ENCODE peak calls at places on chromosome 10, in four cellular contexts. A is fibroblast of pulmonary artery, H is right atrium auricular region, R is OCI-LY7. W is an unnamed sample.

GRCh38 chr10:26216949-26217395 is 398 bp downstream of the GAD2 start:
- DNase-seq in A (no peak), H (no peak), R (no peak), W (no peak)

GRCh38 chr10:102287991-102288390 is 42.7 kb downstream of the GBF1 start:
- DNase-seq in A (no peak), H (no peak), R (no peak), W (no peak)

GRCh38 chr10:127972958-127973357 is 66.1 kb downstream of the PTPRE start:
- DNase-seq in A (no peak), H (no peak), R (no peak), W (no peak)

GRCh38 chr10:43045246-43045621 is 31.6 kb upstream of the RET start:
- DNase-seq in A (no peak), H (no peak), R (no peak), W (no peak)

GRCh38 chr10:113743594-113743993 is 7.9 kb upstream of the PLEKHS1 start:
- DNase-seq in A (no peak), H (no peak), R (no peak), W (no peak)

GRCh38 chr10:14016011-14016536 is 314.6 kb downstream of the FRMD4A start:
- DNase-seq in A (peak), H (peak), R (no peak), W (no peak)

GRCh38 chr10:60353519-60354258 is 36.0 kb downstream of the ANK3 start:
- DNase-seq in A (peak), H (peak), R (no peak), W (no peak)

GRCh38 chr10:120387326-120387725 is 69.7 kb upstream of the PLPP4 start:
- DNase-seq in A (no peak), H (no peak), R (no peak), W (no peak)

GRCh38 chr10:114821293-114821914 is at the start of gene FHIP2A:
- DNase-seq in A (peak), H (peak), R (peak), W (peak)

GRCh38 chr10:114819313-114819712 is 2.3 kb upstream of the FHIP2A start:
- DNase-seq in A (no peak), H (no peak), R (no peak), W (no peak)

GRCh38 chr10:114824396-114824795 is 2.8 kb downstream of the FHIP2A start:
- DNase-seq in A (no peak), H (no peak), R (no peak), W (no peak)

GRCh38 chr10:114822771-114823463 is 1.3 kb downstream of the FHIP2A start:
- DNase-seq in A (peak), H (no peak), R (peak), W (no peak)

DNA sequence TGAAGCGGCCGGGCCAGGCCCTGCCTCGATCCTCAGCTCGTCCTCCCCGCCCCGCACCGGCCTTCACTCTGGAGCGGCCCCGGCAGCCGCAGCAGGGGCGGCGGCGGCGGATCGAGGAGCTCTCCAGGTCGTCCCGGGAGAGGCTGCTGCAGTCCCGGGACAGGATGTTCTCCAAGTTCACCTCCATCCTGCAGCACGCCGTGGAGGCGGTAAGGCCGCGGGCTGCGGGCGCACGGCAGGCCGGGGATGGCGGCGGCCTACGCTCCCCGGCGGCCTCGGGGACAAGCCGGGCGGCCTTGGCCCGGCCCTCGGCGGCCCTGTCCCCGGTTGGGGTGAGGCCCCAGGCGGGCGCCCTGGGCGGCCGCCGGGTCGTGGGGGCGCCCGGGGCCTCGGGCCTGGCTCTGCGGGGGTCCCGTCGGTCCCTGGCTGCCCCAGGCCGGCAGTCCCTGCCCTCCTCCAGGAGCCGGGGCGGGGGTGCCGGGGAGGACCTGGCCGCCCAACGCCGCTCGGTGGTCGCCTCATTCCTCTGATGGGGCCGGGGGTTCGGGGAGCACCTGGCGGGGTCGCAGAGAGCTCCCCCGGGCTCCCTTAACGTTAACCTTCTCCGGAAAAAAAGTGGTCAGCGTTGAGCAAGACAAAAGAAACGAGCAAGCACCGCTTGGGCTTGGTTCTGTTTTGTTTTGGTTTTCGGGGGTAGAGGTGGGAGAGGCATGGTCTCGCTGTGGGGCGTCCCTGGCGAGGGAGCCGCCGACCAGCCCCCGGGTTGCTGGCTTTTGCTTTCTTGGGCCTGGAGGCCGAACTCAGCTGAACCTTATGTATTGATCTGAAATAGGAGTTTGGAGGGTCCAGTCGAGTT is 563 bp downstream of the FHIP2A start:
- DNase-seq in A (peak), H (no peak), R (peak), W (peak)
- TF ChIP-seq CTCF in A (no peak), H (no peak), R (no peak), W (peak)

GRCh38 chr10:18312385-18313145 is 172.3 kb downstream of the CACNB2 start:
- DNase-seq in A (peak), H (no peak), R (peak), W (no peak)
- TF ChIP-seq CTCF in A (peak), H (peak), R (peak), W (no peak)

DNA sequence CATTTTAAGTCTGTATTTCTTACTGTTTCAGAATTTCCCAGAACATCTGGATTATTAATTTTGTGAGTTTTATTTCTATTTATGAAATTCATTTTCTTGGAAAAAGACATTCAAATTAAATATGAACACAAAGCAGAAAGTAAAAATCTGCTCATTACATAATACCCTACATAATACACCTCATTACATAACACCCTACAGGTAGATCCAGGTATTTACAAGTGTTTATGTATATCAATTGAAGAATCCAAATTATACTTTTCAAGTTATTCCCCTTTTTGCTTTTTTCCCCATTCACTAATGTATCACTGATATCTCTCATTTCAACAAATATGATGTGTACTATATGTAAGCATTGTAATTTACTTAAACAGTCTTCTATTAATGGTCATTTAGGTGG is 129.1 kb downstream of the USP6NL start:
- DNase-seq in A (no peak), H (no peak), R (no peak), W (no peak)
- TF ChIP-seq CTCF in A (no peak), H (no peak), R (peak), W (no peak)

GRCh38 chr10:104080762-104081161 is 4.9 kb downstream of the COL17A1 start:
- DNase-seq in A (peak), H (no peak), R (peak), W (peak)
- TF ChIP-seq CTCF in A (peak), H (peak), R (peak), W (peak)

GRCh38 chr10:62414359-62414758 is 40.2 kb downstream of the ZNF365 start:
- DNase-seq in A (no peak), H (no peak), R (no peak), W (no peak)
- TF ChIP-seq CTCF in A (no peak), H (no peak), R (no peak), W (peak)

DNA sequence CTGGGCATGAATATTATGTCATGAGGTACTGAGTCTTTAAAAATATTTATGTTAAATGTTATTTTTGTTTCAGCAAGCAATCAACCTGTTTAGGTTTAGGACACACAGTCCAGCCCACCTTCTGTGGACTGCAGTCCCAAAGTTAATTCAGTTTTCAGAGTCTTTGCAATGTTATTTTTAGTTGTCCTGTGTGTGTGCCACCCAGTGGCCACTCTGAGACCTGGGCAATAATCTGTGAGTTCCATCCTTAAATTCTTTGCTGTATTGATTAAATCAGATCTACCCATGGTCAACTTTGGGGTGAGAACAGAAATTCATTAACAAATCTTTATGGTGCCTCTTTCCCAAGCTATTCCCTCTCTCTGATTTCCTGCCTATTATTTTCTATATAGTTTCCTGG is 415.1 kb downstream of the CCSER2 start:
- DNase-seq in A (peak), H (no peak), R (peak), W (no peak)
- TF ChIP-seq CTCF in A (peak), H (peak), R (peak), W (no peak)

GRCh38 chr10:30026080-30026479 is 33.3 kb downstream of the JCAD start:
- DNase-seq in A (no peak), H (no peak), R (no peak), W (no peak)

GRCh38 chr10:30018512-30018911 is 40.9 kb downstream of the JCAD start:
- DNase-seq in A (no peak), H (no peak), R (no peak), W (no peak)

GRCh38 chr10:30019468-30019867 is 39.9 kb downstream of the JCAD start:
- DNase-seq in A (no peak), H (no peak), R (no peak), W (no peak)

GRCh38 chr10:30026578-30026977 is 32.8 kb downstream of the JCAD start:
- DNase-seq in A (no peak), H (no peak), R (no peak), W (peak)

DNA sequence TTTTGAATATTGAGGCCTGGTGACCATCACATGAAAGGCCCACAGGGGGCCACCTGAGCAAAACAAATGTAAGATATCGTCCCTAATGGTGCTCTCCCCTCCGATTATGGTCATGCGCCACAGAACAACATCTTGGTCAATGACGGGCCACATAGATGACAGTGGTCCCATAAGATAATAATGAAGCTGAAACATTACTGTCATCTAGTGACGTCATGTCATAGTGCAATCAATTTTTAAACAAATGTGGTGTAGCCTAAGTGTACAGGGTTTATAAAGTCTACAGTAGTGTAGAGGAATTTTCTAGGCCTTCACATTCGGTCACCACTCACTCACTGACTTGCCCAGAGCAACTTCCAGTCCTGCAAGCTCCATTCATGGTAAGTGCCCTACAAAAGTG is 36.8 kb downstream of the JCAD start:
- DNase-seq in A (no peak), H (no peak), R (no peak), W (no peak)
- TF ChIP-seq CTCF in A (no peak), H (no peak), R (no peak), W (no peak)

W was measured in activated CD8-positive, alpha-beta T cell treated with anti-CD3 and anti-CD28 coated beads for 36 hours.